ENCODE peak calls at places on chromosomes 2 and 18, in eight cellular contexts. J is HCT116, N is left ventricle myocardium inferior, M is GM12864, G is tibial nerve, I is NB4, O is pancreas, D is endothelial cell of umbilical vein. B is an unnamed sample.

GRCh38 chr2:216535454-216535995 is 36.9 kb downstream of the RPL37A start:
- DNase-seq in J (no peak), N (peak), M (no peak), G (peak), I (peak), O (no peak), D (peak), B (no peak)

GRCh38 chr2:158473719-158474392 is 17.1 kb downstream of the PKP4 start:
- DNase-seq in J (no peak), N (no peak), M (no peak), G (no peak), I (peak), O (no peak), D (no peak), B (no peak)

GRCh38 chr2:220002699-220003098 is 375.3 kb downstream of the SLC4A3 start:
- DNase-seq in J (no peak), N (no peak), M (no peak), G (no peak), I (no peak), O (no peak), D (no peak), B (no peak)

GRCh38 chr18:48621240-48621639 is 82.4 kb downstream of the CTIF start:
- DNase-seq in J (no peak), N (no peak), M (no peak), G (no peak), I (no peak), O (no peak), D (no peak), B (no peak)

GRCh38 chr18:9902832-9903231 is 11.0 kb upstream of the VAPA start:
- DNase-seq in J (no peak), N (peak), M (no peak), G (no peak), I (no peak), O (no peak), D (no peak), B (no peak)

GRCh38 chr18:48948112-48949050 is 2.4 kb downstream of the SMAD7 start:
- DNase-seq in J (no peak), N (no peak), M (no peak), G (no peak), I (peak), O (peak), D (peak), B (peak)

GRCh38 chr2:232744963-232745362 is 31.4 kb downstream of the KCNJ13 start:
- DNase-seq in J (no peak), N (no peak), M (no peak), G (no peak), I (no peak), O (no peak), D (no peak), B (no peak)

GRCh38 chr2:108128226-108128786 is 111.5 kb upstream of the SULT1C3 start:
- DNase-seq in J (no peak), N (no peak), M (no peak), G (no peak), I (no peak), O (no peak), D (no peak), B (no peak)

GRCh38 chr2:170088776-170089175 is 89.2 kb upstream of the MYO3B start:
- DNase-seq in J (no peak), N (no peak), M (no peak), G (no peak), I (no peak), O (no peak), D (no peak), B (no peak)

GRCh38 chr2:77228379-77228778 is 293.8 kb downstream of the LRRTM4 start:
- DNase-seq in J (no peak), N (no peak), M (no peak), G (no peak), I (no peak), O (no peak), D (no peak), B (no peak)

GRCh38 chr2:223772363-223772762 is 65.0 kb downstream of the AP1S3 start:
- DNase-seq in J (no peak), N (no peak), M (no peak), G (no peak), I (no peak), O (no peak), D (no peak), B (no peak)

GRCh38 chr2:33184026-33184425 is 237.3 kb downstream of the LTBP1 start:
- DNase-seq in J (no peak), N (no peak), M (no peak), G (no peak), I (no peak), O (no peak), D (no peak), B (no peak)

GRCh38 chr2:150165988-150166965 is 321.2 kb downstream of the RND3 start:
- DNase-seq in J (no peak), N (no peak), M (no peak), G (no peak), I (no peak), O (no peak), D (peak), B (no peak)

GRCh38 chr2:17156086-17156485 is 362.2 kb downstream of the RAD51AP2 start:
- DNase-seq in J (no peak), N (no peak), M (no peak), G (no peak), I (no peak), O (no peak), D (no peak), B (no peak)

GRCh38 chr2:152201466-152201830 is 25.9 kb upstream of the STAM2 start:
- DNase-seq in J (no peak), N (no peak), M (no peak), G (no peak), I (no peak), O (no peak), D (no peak), B (no peak)

GRCh38 chr18:415627-416612 is 84.6 kb downstream of the COLEC12 start:
- DNase-seq in J (no peak), N (no peak), M (no peak), G (no peak), I (no peak), O (no peak), D (no peak), B (no peak)

GRCh38 chr18:78996741-78997490 is 17.3 kb downstream of the SALL3 start:
- DNase-seq in J (no peak), N (no peak), M (no peak), G (no peak), I (no peak), O (peak), D (no peak), B (no peak)

GRCh38 chr18:38930881-38931753 is 1365.5 kb upstream of the CELF4 start:
- DNase-seq in J (no peak), N (no peak), M (no peak), G (no peak), I (no peak), O (no peak), D (no peak), B (no peak)

GRCh38 chr2:127700527-127701192 is 637 bp upstream of the SFT2D3 start:
- DNase-seq in J (peak), N (peak), M (peak), G (no peak), I (peak), O (peak), D (no peak), B (peak)

GRCh38 chr2:127405252-127405605 is 13.0 kb upstream of the PROC start:
- DNase-seq in J (no peak), N (no peak), M (no peak), G (no peak), I (no peak), O (no peak), D (peak), B (no peak)

GRCh38 chr2:85888020-85888744 is 608 bp downstream of the ST3GAL5 start:
- DNase-seq in J (no peak), N (no peak), M (no peak), G (no peak), I (peak), O (peak), D (peak), B (peak)

GRCh38 chr2:71863338-71863737 is 284.3 kb downstream of the CYP26B1 start:
- DNase-seq in J (no peak), N (no peak), M (no peak), G (no peak), I (no peak), O (no peak), D (no peak), B (no peak)

GRCh38 chr2:39513641-39514094 is 76.6 kb upstream of the MAP4K3 start:
- DNase-seq in J (peak), N (peak), M (peak), G (peak), I (peak), O (no peak), D (peak), B (peak)

GRCh38 chr2:241391892-241392665 is 36.0 kb downstream of the FARP2 start:
- DNase-seq in J (peak), N (no peak), M (no peak), G (no peak), I (peak), O (no peak), D (peak), B (peak)

GRCh38 chr2:59196511-59196910 is 955.4 kb upstream of the FANCL start:
- DNase-seq in J (no peak), N (no peak), M (no peak), G (no peak), I (no peak), O (no peak), D (no peak), B (no peak)

GRCh38 chr2:165357758-165358157 is 111.7 kb upstream of the CSRNP3 start:
- DNase-seq in J (no peak), N (no peak), M (no peak), G (no peak), I (no peak), O (no peak), D (peak), B (no peak)

GRCh38 chr2:1728821-1729220 is 15.5 kb downstream of the PXDN start:
- DNase-seq in J (no peak), N (peak), M (no peak), G (no peak), I (no peak), O (no peak), D (no peak), B (no peak)

GRCh38 chr18:43161528-43161927 is 46.0 kb upstream of the RIT2 start:
- DNase-seq in J (no peak), N (no peak), M (no peak), G (no peak), I (no peak), O (no peak), D (peak), B (no peak)

GRCh38 chr2:16311521-16312440 is 353.9 kb downstream of the CYRIA start:
- DNase-seq in J (no peak), N (no peak), M (no peak), G (no peak), I (peak), O (no peak), D (no peak), B (no peak)

GRCh38 chr2:11533278-11534077 is at the start of gene GREB1:
- DNase-seq in J (no peak), N (no peak), M (no peak), G (no peak), I (peak), O (no peak), D (no peak), B (no peak)

GRCh38 chr2:155958834-155959233 is 373.7 kb downstream of the NR4A2 start:
- DNase-seq in J (no peak), N (no peak), M (no peak), G (no peak), I (no peak), O (no peak), D (no peak), B (no peak)

GRCh38 chr2:53490659-53491058 is 276.9 kb upstream of the CHAC2 start:
- DNase-seq in J (no peak), N (peak), M (no peak), G (no peak), I (no peak), O (no peak), D (no peak), B (no peak)

GRCh38 chr2:232417489-232417888 is 10.8 kb downstream of the ALPG start:
- DNase-seq in J (no peak), N (no peak), M (no peak), G (no peak), I (no peak), O (no peak), D (no peak), B (no peak)

GRCh38 chr2:206231669-206232286 is 42.7 kb upstream of the ZDBF2 start:
- DNase-seq in J (no peak), N (no peak), M (no peak), G (no peak), I (no peak), O (no peak), D (no peak), B (no peak)

GRCh38 chr2:232976176-232976575 is 36.9 kb downstream of the NGEF start:
- DNase-seq in J (no peak), N (no peak), M (no peak), G (no peak), I (no peak), O (no peak), D (no peak), B (no peak)

GRCh38 chr2:178419123-178419522 is 31.9 kb downstream of the PRKRA start:
- DNase-seq in J (no peak), N (no peak), M (no peak), G (no peak), I (peak), O (no peak), D (peak), B (no peak)
- TF ChIP-seq CTCF in J (peak), N (no peak), M (peak), G (no peak), I (no peak), O (no peak), D (peak), B (peak)

GRCh38 chr18:61855992-61856378 is 36.8 kb downstream of the RNF152 start:
- DNase-seq in J (no peak), N (no peak), M (no peak), G (no peak), I (no peak), O (no peak), D (no peak), B (no peak)

GRCh38 chr18:61855127-61855991 is 37.4 kb downstream of the RNF152 start:
- DNase-seq in J (no peak), N (no peak), M (no peak), G (no peak), I (no peak), O (no peak), D (no peak), B (no peak)

GRCh38 chr18:61852496-61852895 is 40.3 kb downstream of the RNF152 start:
- DNase-seq in J (no peak), N (no peak), M (no peak), G (no peak), I (no peak), O (no peak), D (no peak), B (no peak)

GRCh38 chr18:61851940-61852451 is 40.8 kb downstream of the RNF152 start:
- DNase-seq in J (no peak), N (no peak), M (no peak), G (no peak), I (no peak), O (no peak), D (no peak), B (no peak)

GRCh38 chr18:61854578-61854977 is 38.2 kb downstream of the RNF152 start:
- DNase-seq in J (no peak), N (no peak), M (no peak), G (no peak), I (no peak), O (no peak), D (peak), B (no peak)
- TF ChIP-seq CTCF in J (no peak), N (no peak), M (no peak), G (no peak), I (no peak), O (no peak), D (no peak), B (no peak)

GRCh38 chr2:174344716-174345472 is 10.1 kb downstream of the SP9 start:
- DNase-seq in J (peak), N (no peak), M (no peak), G (no peak), I (peak), O (no peak), D (peak), B (no peak)

GRCh38 chr2:174350593-174351181 is 15.9 kb downstream of the SP9 start:
- DNase-seq in J (no peak), N (no peak), M (no peak), G (no peak), I (no peak), O (no peak), D (no peak), B (no peak)

GRCh38 chr2:174353004-174353403 is 18.2 kb downstream of the SP9 start:
- DNase-seq in J (no peak), N (no peak), M (no peak), G (no peak), I (no peak), O (no peak), D (no peak), B (no peak)

GRCh38 chr2:174350018-174350417 is 15.3 kb downstream of the SP9 start:
- DNase-seq in J (no peak), N (no peak), M (no peak), G (no peak), I (peak), O (no peak), D (no peak), B (no peak)
- TF ChIP-seq CTCF in J (peak), N (peak), M (peak), G (no peak), I (peak), O (peak), D (peak), B (no peak)

GRCh38 chr2:20599861-20600461 is 50.9 kb downstream of the HS1BP3 start:
- DNase-seq in J (no peak), N (no peak), M (no peak), G (no peak), I (peak), O (no peak), D (peak), B (no peak)
- TF ChIP-seq CTCF in J (no peak), N (no peak), M (no peak), G (no peak), I (no peak), O (no peak), D (no peak), B (no peak)

GRCh38 chr18:27606851-27607250 is 421.7 kb upstream of the CHST9 start:
- DNase-seq in J (no peak), N (no peak), M (no peak), G (no peak), I (no peak), O (no peak), D (no peak), B (no peak)

GRCh38 chr18:27608174-27608573 is 423.1 kb upstream of the CHST9 start:
- DNase-seq in J (no peak), N (no peak), M (no peak), G (no peak), I (no peak), O (no peak), D (no peak), B (no peak)

GRCh38 chr18:27605107-27605834 is 420.2 kb upstream of the CHST9 start:
- DNase-seq in J (peak), N (no peak), M (no peak), G (peak), I (peak), O (no peak), D (peak), B (peak)

GRCh38 chr18:27609221-27609620 is 424.1 kb upstream of the CHST9 start:
- DNase-seq in J (no peak), N (no peak), M (no peak), G (no peak), I (no peak), O (no peak), D (no peak), B (no peak)

GRCh38 chr18:27608742-27609141 is 423.6 kb upstream of the CHST9 start:
- DNase-seq in J (no peak), N (no peak), M (no peak), G (no peak), I (peak), O (no peak), D (peak), B (no peak)
- TF ChIP-seq CTCF in J (peak), N (peak), M (peak), G (no peak), I (peak), O (no peak), D (peak), B (peak)

GRCh38 chr2:218605438-218605837 is 2.3 kb upstream of the PLCD4 start:
- DNase-seq in J (no peak), N (no peak), M (no peak), G (no peak), I (no peak), O (no peak), D (peak), B (no peak)

GRCh38 chr2:218607436-218608115 is at the start of gene PLCD4:
- DNase-seq in J (no peak), N (no peak), M (no peak), G (peak), I (no peak), O (no peak), D (peak), B (no peak)
- TF ChIP-seq CTCF in J (no peak), N (no peak), M (no peak), G (no peak), I (no peak), O (no peak), D (no peak), B (no peak)

GRCh38 chr2:213235741-213236140 is 48.5 kb upstream of the SPAG16 start:
- DNase-seq in J (no peak), N (no peak), M (no peak), G (no peak), I (no peak), O (no peak), D (no peak), B (no peak)
- TF ChIP-seq CTCF in J (no peak), N (no peak), M (no peak), G (no peak), I (no peak), O (no peak), D (no peak), B (no peak)

GRCh38 chr18:23077493-23078256 is 57.6 kb upstream of the CABLES1 start:
- DNase-seq in J (no peak), N (no peak), M (no peak), G (no peak), I (peak), O (no peak), D (peak), B (no peak)
- TF ChIP-seq CTCF in J (peak), N (no peak), M (peak), G (no peak), I (no peak), O (peak), D (peak), B (no peak)